ENCODE peak calls at places on chromosomes 2 and 18, in ten cellular contexts. One of them, this sample, is unnamed.
A peak's percentile ranks its signal among the peaks of the same experiment; 100 is the strongest.

GRCh38 chr2:111194835-111195621 is 74.3 kb downstream of the BCL2L11 start:
- DNase-seq in DMS153: no peak
- DNase-seq in RWPE1: no peak
- DNase-seq in dermis microvascular lymphatic vessel endothelial cell: no peak
- DNase-seq in BE2C: no peak
- DNase-seq in left cardiac atrium: no peak
- DNase-seq in M059J: no peak
- DNase-seq in AG08395: no peak
- DNase-seq in heart right ventricle: no peak
- DNase-seq in activated CD4-positive, alpha-beta T cell treated with anti-CD3 and anti-CD28 coated beads for 48 hours: no peak
- DNase-seq in this sample: no peak

GRCh38 chr2:94861308-94862152 is 9.7 kb upstream of the TEKT4 start:
- DNase-seq in DMS153: no peak
- DNase-seq in RWPE1: no peak
- DNase-seq in dermis microvascular lymphatic vessel endothelial cell: no peak
- DNase-seq in BE2C: no peak
- DNase-seq in left cardiac atrium: no peak
- DNase-seq in M059J: no peak
- DNase-seq in AG08395: no peak
- DNase-seq in heart right ventricle: no peak
- DNase-seq in activated CD4-positive, alpha-beta T cell treated with anti-CD3 and anti-CD28 coated beads for 48 hours: no peak
- DNase-seq in this sample: no peak

GRCh38 chr18:21955757-21956652 is 213.4 kb upstream of the GATA6 start:
- DNase-seq in DMS153: no peak
- DNase-seq in RWPE1: peak; percentile 66
- DNase-seq in dermis microvascular lymphatic vessel endothelial cell: peak; percentile 50
- DNase-seq in BE2C: peak; percentile 71
- DNase-seq in left cardiac atrium: peak; percentile 82
- DNase-seq in M059J: peak; percentile 64
- DNase-seq in AG08395: peak; percentile 85
- DNase-seq in heart right ventricle: peak; percentile 85
- DNase-seq in activated CD4-positive, alpha-beta T cell treated with anti-CD3 and anti-CD28 coated beads for 48 hours: peak; percentile 87
- DNase-seq in this sample: peak; percentile 13

GRCh38 chr2:108239786-108240185 is at the start of gene SULT1C3:
- DNase-seq in DMS153: no peak
- DNase-seq in RWPE1: no peak
- DNase-seq in dermis microvascular lymphatic vessel endothelial cell: no peak
- DNase-seq in BE2C: no peak
- DNase-seq in left cardiac atrium: no peak
- DNase-seq in M059J: no peak
- DNase-seq in AG08395: no peak
- DNase-seq in heart right ventricle: no peak
- DNase-seq in activated CD4-positive, alpha-beta T cell treated with anti-CD3 and anti-CD28 coated beads for 48 hours: no peak
- DNase-seq in this sample: no peak

GRCh38 chr2:150681120-150681796 is 193.8 kb upstream of the RND3 start:
- DNase-seq in DMS153: no peak
- DNase-seq in RWPE1: no peak
- DNase-seq in dermis microvascular lymphatic vessel endothelial cell: no peak
- DNase-seq in BE2C: peak; percentile 10
- DNase-seq in left cardiac atrium: no peak
- DNase-seq in M059J: peak; percentile 98
- DNase-seq in AG08395: peak; percentile 31
- DNase-seq in heart right ventricle: no peak
- DNase-seq in activated CD4-positive, alpha-beta T cell treated with anti-CD3 and anti-CD28 coated beads for 48 hours: no peak
- DNase-seq in this sample: no peak

GRCh38 chr2:152602750-152603149 is 114.5 kb downstream of the PRPF40A start:
- DNase-seq in DMS153: no peak
- DNase-seq in RWPE1: no peak
- DNase-seq in dermis microvascular lymphatic vessel endothelial cell: no peak
- DNase-seq in BE2C: no peak
- DNase-seq in left cardiac atrium: no peak
- DNase-seq in M059J: no peak
- DNase-seq in AG08395: no peak
- DNase-seq in heart right ventricle: no peak
- DNase-seq in activated CD4-positive, alpha-beta T cell treated with anti-CD3 and anti-CD28 coated beads for 48 hours: no peak
- DNase-seq in this sample: no peak

GRCh38 chr2:37156857-37157714 is at the start of gene EIF2AK2:
- DNase-seq in DMS153: peak; percentile 72
- DNase-seq in RWPE1: peak; percentile 97
- DNase-seq in dermis microvascular lymphatic vessel endothelial cell: peak; percentile 67
- DNase-seq in BE2C: peak; percentile 90
- DNase-seq in left cardiac atrium: peak; percentile 89
- DNase-seq in M059J: peak; percentile 88
- DNase-seq in AG08395: peak; percentile 98
- DNase-seq in heart right ventricle: peak; percentile 83
- DNase-seq in activated CD4-positive, alpha-beta T cell treated with anti-CD3 and anti-CD28 coated beads for 48 hours: peak; percentile 88
- DNase-seq in this sample: no peak

GRCh38 chr2:893311-893710 is 57.3 kb upstream of the SNTG2 start:
- DNase-seq in DMS153: no peak
- DNase-seq in RWPE1: peak; percentile 21
- DNase-seq in dermis microvascular lymphatic vessel endothelial cell: no peak
- DNase-seq in BE2C: peak; percentile 45
- DNase-seq in left cardiac atrium: no peak
- DNase-seq in M059J: peak; percentile 48
- DNase-seq in AG08395: no peak
- DNase-seq in heart right ventricle: no peak
- DNase-seq in activated CD4-positive, alpha-beta T cell treated with anti-CD3 and anti-CD28 coated beads for 48 hours: peak; percentile 3
- DNase-seq in this sample: no peak

GRCh38 chr2:30639836-30640235 is 167.4 kb downstream of the CAPN13 start:
- DNase-seq in DMS153: no peak
- DNase-seq in RWPE1: no peak
- DNase-seq in dermis microvascular lymphatic vessel endothelial cell: no peak
- DNase-seq in BE2C: no peak
- DNase-seq in left cardiac atrium: no peak
- DNase-seq in M059J: no peak
- DNase-seq in AG08395: no peak
- DNase-seq in heart right ventricle: no peak
- DNase-seq in activated CD4-positive, alpha-beta T cell treated with anti-CD3 and anti-CD28 coated beads for 48 hours: no peak
- DNase-seq in this sample: no peak

This sample was measured in keratinocyte.